ENCODE peak calls at places on chromosomes 13 and 19, in four cellular contexts. One of them, this sample, is unnamed.

GRCh38 chr13:93230466-93230865 is 3.9 kb downstream of the GPC6 start:
- DNase-seq in uterus: no peak
- DNase-seq in tibial nerve: no peak
- DNase-seq in transverse colon: no peak
- DNase-seq in this sample: no peak

GRCh38 chr13:36834299-36834698 is 15.3 kb downstream of the RFXAP start:
- DNase-seq in tibial nerve: no peak
- DNase-seq in transverse colon: no peak
- DNase-seq in uterus: no peak
- DNase-seq in this sample: no peak

GRCh38 chr19:45380107-45380506 is 9.7 kb upstream of the ERCC2 start:
- DNase-seq in tibial nerve: no peak
- DNase-seq in transverse colon: no peak
- DNase-seq in uterus: no peak
- DNase-seq in this sample: no peak

GRCh38 chr19:33294058-33294798 is 8.1 kb downstream of the CEBPA start:
- DNase-seq in uterus: no peak
- DNase-seq in transverse colon: no peak
- DNase-seq in tibial nerve: no peak
- DNase-seq in this sample: no peak

GRCh38 chr19:3818479-3818878 is 32.3 kb upstream of the MATK start:
- DNase-seq in tibial nerve: no peak
- DNase-seq in transverse colon: no peak
- DNase-seq in uterus: no peak
- DNase-seq in this sample: no peak

GRCh38 chr13:97809576-97809975 is 143.9 kb upstream of the IPO5 start:
- DNase-seq in transverse colon: no peak
- DNase-seq in uterus: no peak
- DNase-seq in tibial nerve: no peak
- DNase-seq in this sample: no peak

GRCh38 chr19:38463365-38463764 is 29.9 kb downstream of the RYR1 start:
- DNase-seq in transverse colon: no peak
- DNase-seq in uterus: no peak
- DNase-seq in tibial nerve: no peak
- DNase-seq in this sample: no peak

GRCh38 chr19:53355739-53356138 is 9.8 kb upstream of the ZNF525 start:
- DNase-seq in tibial nerve: no peak
- DNase-seq in transverse colon: no peak
- DNase-seq in uterus: no peak
- DNase-seq in this sample: no peak

GRCh38 chr13:25890671-25891212 is 161.1 kb downstream of the SHISA2 start:
- DNase-seq in uterus: no peak
- DNase-seq in transverse colon: no peak
- DNase-seq in tibial nerve: no peak
- DNase-seq in this sample: no peak

GRCh38 chr13:98406475-98406874 is 170.4 kb downstream of the STK24 start:
- DNase-seq in tibial nerve: no peak
- DNase-seq in transverse colon: no peak
- DNase-seq in uterus: no peak
- DNase-seq in this sample: no peak

GRCh38 chr19:33813391-33814101 is 16.9 kb downstream of the KCTD15 start:
- DNase-seq in uterus: no peak
- DNase-seq in transverse colon: no peak
- DNase-seq in tibial nerve: no peak
- DNase-seq in this sample: peak; percentile 49

GRCh38 chr13:42548731-42549554 is 25.0 kb upstream of the TNFSF11 start:
- DNase-seq in tibial nerve: no peak
- DNase-seq in uterus: no peak
- DNase-seq in transverse colon: peak; percentile 29
- DNase-seq in this sample: peak; percentile 67

GRCh38 chr13:111876506-111876905 is 190.4 kb upstream of the SOX1 start:
- DNase-seq in uterus: no peak
- DNase-seq in transverse colon: no peak
- DNase-seq in tibial nerve: no peak
- DNase-seq in this sample: no peak

GRCh38 chr13:99857738-99858137 is 113.8 kb downstream of the ZIC5 start:
- DNase-seq in transverse colon: no peak
- DNase-seq in uterus: no peak
- DNase-seq in tibial nerve: no peak
- DNase-seq in this sample: no peak

DNA sequence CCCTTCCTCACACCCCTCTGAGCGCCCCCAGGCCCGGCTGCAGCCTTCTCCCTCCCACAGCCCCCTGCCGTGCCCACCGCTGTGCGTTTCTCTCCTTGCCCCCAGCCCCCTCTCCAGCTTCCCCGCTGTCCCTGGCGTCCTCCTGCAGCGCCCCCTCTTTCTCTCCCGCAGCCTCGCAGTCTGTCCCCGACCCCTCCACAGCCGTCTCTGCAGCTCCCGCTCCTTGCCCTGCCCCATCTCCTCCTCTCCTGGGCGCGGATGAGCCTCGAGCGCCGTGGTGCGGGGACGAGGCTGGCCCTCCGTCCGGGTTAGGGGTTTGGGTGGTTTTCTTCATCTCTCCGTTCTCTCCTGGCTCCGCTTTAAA is 1.1 kb downstream of the KMT5C start:
- DNase-seq in transverse colon: peak; percentile 43
- DNase-seq in tibial nerve: no peak
- DNase-seq in uterus: no peak
- DNase-seq in this sample: no peak
- TF ChIP-seq POLR2A in transverse colon: no peak
- TF ChIP-seq POLR2A in tibial nerve: no peak
- TF ChIP-seq POLR2A in uterus: no peak
- TF ChIP-seq POLR2A in this sample: no peak

DNA sequence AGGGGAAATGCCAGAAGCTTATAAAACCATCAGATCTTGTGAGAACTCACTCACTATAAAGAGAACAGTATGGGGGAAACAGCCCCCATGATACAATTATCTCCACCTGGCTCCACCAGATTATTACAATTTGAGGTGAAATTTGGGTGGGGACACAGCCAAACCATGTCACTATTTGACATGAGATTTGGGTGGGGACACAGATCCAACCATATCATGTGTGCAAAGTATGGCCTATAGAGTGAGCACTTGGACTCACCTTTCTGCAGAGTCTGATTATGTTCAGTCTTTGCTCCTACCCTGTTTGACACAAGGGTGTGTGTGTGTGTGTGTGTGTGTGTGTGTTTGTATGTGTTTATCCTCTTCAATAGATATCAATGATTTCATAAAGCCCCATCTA is 287.5 kb downstream of the ZNF536 start:
- DNase-seq in transverse colon: no peak
- DNase-seq in uterus: no peak
- DNase-seq in tibial nerve: no peak
- DNase-seq in this sample: no peak
- H3K27ac ChIP-seq in transverse colon: no peak overlapping the region
- H3K27ac ChIP-seq in uterus: no peak overlapping the region
- H3K27ac ChIP-seq in tibial nerve: no peak overlapping the region
- H3K27ac ChIP-seq in this sample: no peak overlapping the region

GRCh38 chr13:112986470-112986869 is 17.5 kb downstream of the MCF2L start:
- DNase-seq in tibial nerve: no peak
- DNase-seq in uterus: no peak
- DNase-seq in transverse colon: no peak
- DNase-seq in this sample: no peak

GRCh38 chr13:112984501-112984900 is 15.5 kb downstream of the MCF2L start:
- DNase-seq in transverse colon: no peak
- DNase-seq in uterus: no peak
- DNase-seq in tibial nerve: no peak
- DNase-seq in this sample: no peak

GRCh38 chr13:112985803-112986408 is 16.9 kb downstream of the MCF2L start:
- DNase-seq in transverse colon: no peak
- DNase-seq in tibial nerve: no peak
- DNase-seq in uterus: no peak
- DNase-seq in this sample: no peak

GRCh38 chr13:112983428-112984196 is 14.6 kb downstream of the MCF2L start:
- DNase-seq in transverse colon: peak; percentile 62
- DNase-seq in uterus: no peak
- DNase-seq in tibial nerve: no peak
- DNase-seq in this sample: no peak

DNA sequence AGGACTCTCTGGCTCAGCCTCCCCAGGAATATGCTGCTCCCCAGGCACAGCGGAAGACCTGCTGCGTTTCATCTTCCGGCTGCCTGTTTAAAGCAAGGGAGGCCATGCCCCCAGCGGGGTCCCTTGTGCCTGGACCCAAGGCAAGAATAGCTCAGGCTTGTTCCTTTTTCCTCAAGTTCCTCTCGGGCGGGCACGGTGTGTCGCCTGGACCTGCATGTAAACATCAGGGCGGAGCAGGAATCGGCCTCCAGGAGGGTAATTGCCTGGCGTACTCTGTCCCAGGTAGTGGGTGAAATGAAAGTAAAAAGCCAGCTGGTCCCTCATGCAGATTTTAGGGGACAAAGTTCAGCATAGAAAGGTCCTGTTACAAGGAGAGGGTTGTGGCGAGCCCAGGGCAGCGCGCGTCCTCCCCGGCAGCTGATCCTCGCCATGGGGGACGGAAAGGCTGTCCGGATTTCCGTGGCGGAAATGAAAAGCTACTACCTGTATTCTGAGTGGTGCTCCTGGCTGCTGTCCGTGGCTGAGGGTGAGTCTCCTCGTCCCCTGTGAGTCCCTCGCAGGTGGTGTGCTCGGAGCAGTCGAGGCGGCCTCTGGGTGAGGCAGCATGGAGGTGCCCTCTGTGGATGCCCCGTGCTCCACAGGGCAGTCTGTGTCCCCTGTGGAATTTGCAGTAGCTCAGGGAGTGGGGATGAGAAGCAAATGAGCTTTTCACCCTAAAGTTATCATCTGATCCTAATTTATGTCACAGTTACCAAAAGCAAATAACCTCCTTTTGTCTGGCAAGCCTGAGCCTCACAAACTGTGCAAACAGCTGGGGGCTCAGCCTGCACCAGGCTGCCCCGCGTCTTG is 16.2 kb downstream of the MCF2L start:
- DNase-seq in uterus: no peak
- DNase-seq in tibial nerve: no peak
- DNase-seq in transverse colon: peak; percentile 62
- DNase-seq in this sample: no peak
- H3K36me3 ChIP-seq in uterus: no peaks in the 10 kb centered on the region
- H3K36me3 ChIP-seq in tibial nerve: no peaks in the 10 kb centered on the region
- H3K36me3 ChIP-seq in transverse colon: no peaks in the 10 kb centered on the region
- H3K36me3 ChIP-seq in this sample: no peaks in the 10 kb centered on the region

GRCh38 chr19:51798127-51798526 is 3.2 kb downstream of the FPR3 start:
- DNase-seq in uterus: no peak
- DNase-seq in transverse colon: no peak
- DNase-seq in tibial nerve: no peak
- DNase-seq in this sample: no peak

GRCh38 chr19:51794865-51795490 is at the start of gene FPR3:
- DNase-seq in tibial nerve: no peak
- DNase-seq in uterus: no peak
- DNase-seq in transverse colon: no peak
- DNase-seq in this sample: no peak

GRCh38 chr19:51793994-51794393 is 963 bp upstream of the FPR3 start:
- DNase-seq in tibial nerve: no peak
- DNase-seq in transverse colon: no peak
- DNase-seq in uterus: no peak
- DNase-seq in this sample: no peak

GRCh38 chr19:51798958-51799310 is 4.0 kb downstream of the FPR3 start:
- DNase-seq in uterus: no peak
- DNase-seq in tibial nerve: no peak
- DNase-seq in transverse colon: peak; percentile 11
- DNase-seq in this sample: peak; percentile 70

GRCh38 chr19:51796195-51796679 is 1.3 kb downstream of the FPR3 start:
- DNase-seq in transverse colon: no peak
- DNase-seq in tibial nerve: no peak
- DNase-seq in uterus: no peak
- DNase-seq in this sample: no peak
- TF ChIP-seq POLR2A in transverse colon: peak; percentile 39
- TF ChIP-seq POLR2A in tibial nerve: no peak
- TF ChIP-seq POLR2A in uterus: no peak
- TF ChIP-seq POLR2A in this sample: no peak

GRCh38 chr19:42005504-42005903 is 11.5 kb upstream of the ATP1A3 start:
- DNase-seq in uterus: no peak
- DNase-seq in transverse colon: no peak
- DNase-seq in tibial nerve: no peak
- DNase-seq in this sample: no peak

GRCh38 chr19:42006569-42006968 is 12.5 kb upstream of the ATP1A3 start:
- DNase-seq in tibial nerve: no peak
- DNase-seq in transverse colon: no peak
- DNase-seq in uterus: no peak
- DNase-seq in this sample: no peak

GRCh38 chr19:42010245-42011126 is 16.5 kb upstream of the ATP1A3 start:
- DNase-seq in uterus: no peak
- DNase-seq in tibial nerve: no peak
- DNase-seq in transverse colon: no peak
- DNase-seq in this sample: no peak
- H3K27ac ChIP-seq in uterus: no peak overlapping the region
- H3K27ac ChIP-seq in tibial nerve: no peak overlapping the region
- H3K27ac ChIP-seq in transverse colon: no peak overlapping the region
- H3K27ac ChIP-seq in this sample: no peak overlapping the region

DNA sequence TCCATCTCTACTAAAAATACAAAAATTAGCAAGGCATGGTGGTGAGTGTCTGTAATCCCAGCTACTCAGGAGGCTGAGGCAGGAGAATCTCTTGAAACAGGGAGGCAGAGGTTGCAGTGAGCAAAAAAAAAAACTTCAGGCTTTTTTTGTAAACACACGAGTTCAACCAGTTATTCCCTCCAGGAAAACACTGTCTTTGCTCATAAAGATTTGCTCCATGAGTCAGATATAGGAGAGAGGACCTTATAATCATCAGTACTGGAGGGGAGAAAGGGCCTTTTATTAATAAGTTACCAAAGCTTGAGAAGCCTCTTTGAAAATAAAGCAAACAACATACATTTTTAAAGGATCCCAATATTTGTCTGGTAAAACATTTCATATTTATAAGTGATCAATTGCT is 110.7 kb downstream of the EFNB2 start:
- DNase-seq in tibial nerve: no peak
- DNase-seq in transverse colon: no peak
- DNase-seq in uterus: no peak
- DNase-seq in this sample: no peak
- H3K36me3 ChIP-seq in tibial nerve: no peaks in the 10 kb centered on the region
- H3K36me3 ChIP-seq in transverse colon: no peaks in the 10 kb centered on the region
- H3K36me3 ChIP-seq in uterus: no peaks in the 10 kb centered on the region
- H3K36me3 ChIP-seq in this sample: no peaks in the 10 kb centered on the region

DNA sequence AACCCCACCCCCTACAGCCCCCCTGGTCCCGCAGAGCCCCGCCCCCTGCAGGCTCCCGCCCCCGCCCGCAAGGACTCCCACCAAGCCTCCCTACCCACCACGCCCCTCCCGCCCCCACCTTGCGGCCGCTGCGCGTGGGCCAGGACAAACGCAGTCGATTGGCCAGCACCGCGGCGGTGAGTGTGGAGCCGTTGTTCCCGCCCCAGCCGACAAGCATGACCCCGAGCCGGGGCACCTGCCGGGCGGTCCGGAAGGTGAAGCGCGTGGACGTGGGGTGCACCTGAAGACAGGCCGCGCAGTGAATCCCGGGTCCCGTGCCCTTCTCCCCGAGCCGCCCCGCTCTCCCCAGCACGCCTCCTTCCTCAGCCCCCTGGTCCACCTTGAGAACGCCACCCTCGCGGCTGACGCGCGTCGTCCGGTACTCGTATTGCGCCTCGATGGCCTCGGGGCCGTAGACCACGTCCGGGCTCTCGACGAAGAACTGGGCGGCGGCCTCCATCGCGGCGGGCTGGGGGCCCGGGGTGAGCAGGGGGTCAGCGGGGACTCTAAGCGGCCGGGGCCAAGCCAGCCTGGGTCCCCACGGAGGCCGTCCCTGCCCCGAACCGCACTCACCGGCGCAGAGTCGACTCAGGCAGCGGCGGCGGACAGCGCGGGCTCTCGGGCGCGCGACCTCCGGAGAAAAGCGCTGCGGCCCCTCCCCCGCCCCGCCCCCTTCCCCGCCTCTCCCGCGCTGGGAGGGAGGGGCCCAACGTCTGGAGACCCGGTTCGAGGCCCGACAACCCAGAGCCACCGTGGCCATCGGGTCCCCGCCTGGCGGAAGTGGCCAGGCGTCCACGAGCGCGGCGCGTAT is at the start of gene ISYNA1:
- DNase-seq in uterus: peak; percentile 73
- DNase-seq in transverse colon: peak; percentile 62
- DNase-seq in tibial nerve: no peak
- DNase-seq in this sample: no peak
- TF ChIP-seq POLR2A in uterus: peak; percentile 19
- TF ChIP-seq POLR2A in transverse colon: no peak
- TF ChIP-seq POLR2A in tibial nerve: no peak
- TF ChIP-seq POLR2A in this sample: no peak

This sample was measured in sigmoid colon.